ENCODE peak calls at places on chromosome 9, in nine cellular contexts. X is choroid plexus epithelial cell; T is psoas muscle; W is AG04449; C is HCT116; U is neural crest cell; I is CD8-positive, alpha-beta T cell; N is HL-60; Y is glutamatergic neuron. Q is an unnamed sample.

GRCh38 chr9:133558191-133559126 is 24.0 kb downstream of the ADAMTSL2 start:
- DNase-seq in N (peak), C (peak), W (peak), I (no peak), T (no peak), X (peak), Y (peak), U (peak), Q (peak)

GRCh38 chr9:117868594-117868993 is 164.4 kb downstream of the TLR4 start:
- DNase-seq in Y (no peak), I (no peak), U (no peak), N (no peak), W (no peak), T (no peak), C (no peak), X (no peak), Q (no peak)

GRCh38 chr9:129276486-129277260 is 98.6 kb upstream of the IER5L start:
- DNase-seq in U (no peak), Y (no peak), T (peak), C (no peak), X (no peak), N (no peak), I (no peak), W (no peak), Q (no peak)

GRCh38 chr9:81562221-81563019 is 126.9 kb downstream of the TLE1 start:
- DNase-seq in I (no peak), N (no peak), T (peak), W (peak), C (peak), U (no peak), Y (no peak), X (peak), Q (no peak)

GRCh38 chr9:75927351-75927750 is 36.9 kb downstream of the PCSK5 start:
- DNase-seq in U (no peak), W (no peak), Y (no peak), C (no peak), I (no peak), T (no peak), X (no peak), N (no peak), Q (no peak)

GRCh38 chr9:112273826-112274225 is 59.6 kb downstream of the PTBP3 start:
- DNase-seq in Y (no peak), I (no peak), X (no peak), W (no peak), U (no peak), C (no peak), T (no peak), N (no peak), Q (no peak)

GRCh38 chr9:134243778-134244467 is 79.6 kb upstream of the RNU6ATAC start:
- DNase-seq in W (no peak), C (no peak), U (no peak), Y (no peak), X (peak), T (no peak), I (peak), N (peak), Q (peak)

GRCh38 chr9:128081052-128081451 is 13.0 kb downstream of the SLC25A25 start:
- DNase-seq in U (peak), N (no peak), Y (no peak), T (no peak), C (no peak), X (peak), I (no peak), W (peak), Q (no peak)

GRCh38 chr9:76561887-76562286 is 102.9 kb downstream of the GCNT1 start:
- DNase-seq in T (no peak), X (no peak), C (no peak), N (no peak), I (no peak), Y (no peak), W (no peak), U (no peak), Q (no peak)

GRCh38 chr9:36194326-36195000 is 3.7 kb downstream of the CLTA start:
- DNase-seq in C (no peak), U (no peak), I (no peak), W (no peak), T (no peak), N (no peak), X (peak), Y (no peak), Q (no peak)

GRCh38 chr9:127283917-127284316 is 19.3 kb downstream of the GARNL3 start:
- DNase-seq in I (peak), U (no peak), Y (no peak), X (peak), T (peak), W (no peak), N (no peak), C (no peak), Q (no peak)

GRCh38 chr9:131739988-131740648 is at the start of gene RAPGEF1:
- DNase-seq in I (peak), W (no peak), C (no peak), U (peak), N (no peak), X (no peak), Y (peak), T (peak), Q (peak)

GRCh38 chr9:115590016-115590415 is 472.1 kb upstream of the TNC start:
- DNase-seq in I (no peak), N (no peak), U (no peak), T (no peak), W (peak), Y (no peak), X (peak), C (no peak), Q (no peak)

GRCh38 chr9:5549671-5550650 is 39.6 kb downstream of the PDCD1LG2 start:
- DNase-seq in T (no peak), X (peak), N (no peak), W (no peak), U (no peak), Y (no peak), C (no peak), I (no peak), Q (no peak)

GRCh38 chr9:105168935-105169334 is 75.5 kb upstream of the SLC44A1 start:
- DNase-seq in U (no peak), I (no peak), T (no peak), Y (no peak), X (peak), C (no peak), N (no peak), W (peak), Q (no peak)

GRCh38 chr9:126618590-126619335 is 5.0 kb downstream of the LMX1B start:
- DNase-seq in N (no peak), W (no peak), C (no peak), U (no peak), Y (peak), I (no peak), X (no peak), T (peak), Q (no peak)

GRCh38 chr9:127112683-127113539 is 9.5 kb downstream of the ANGPTL2 start:
- DNase-seq in X (no peak), I (no peak), T (no peak), C (no peak), W (no peak), N (no peak), Y (no peak), U (no peak), Q (no peak)

DNA sequence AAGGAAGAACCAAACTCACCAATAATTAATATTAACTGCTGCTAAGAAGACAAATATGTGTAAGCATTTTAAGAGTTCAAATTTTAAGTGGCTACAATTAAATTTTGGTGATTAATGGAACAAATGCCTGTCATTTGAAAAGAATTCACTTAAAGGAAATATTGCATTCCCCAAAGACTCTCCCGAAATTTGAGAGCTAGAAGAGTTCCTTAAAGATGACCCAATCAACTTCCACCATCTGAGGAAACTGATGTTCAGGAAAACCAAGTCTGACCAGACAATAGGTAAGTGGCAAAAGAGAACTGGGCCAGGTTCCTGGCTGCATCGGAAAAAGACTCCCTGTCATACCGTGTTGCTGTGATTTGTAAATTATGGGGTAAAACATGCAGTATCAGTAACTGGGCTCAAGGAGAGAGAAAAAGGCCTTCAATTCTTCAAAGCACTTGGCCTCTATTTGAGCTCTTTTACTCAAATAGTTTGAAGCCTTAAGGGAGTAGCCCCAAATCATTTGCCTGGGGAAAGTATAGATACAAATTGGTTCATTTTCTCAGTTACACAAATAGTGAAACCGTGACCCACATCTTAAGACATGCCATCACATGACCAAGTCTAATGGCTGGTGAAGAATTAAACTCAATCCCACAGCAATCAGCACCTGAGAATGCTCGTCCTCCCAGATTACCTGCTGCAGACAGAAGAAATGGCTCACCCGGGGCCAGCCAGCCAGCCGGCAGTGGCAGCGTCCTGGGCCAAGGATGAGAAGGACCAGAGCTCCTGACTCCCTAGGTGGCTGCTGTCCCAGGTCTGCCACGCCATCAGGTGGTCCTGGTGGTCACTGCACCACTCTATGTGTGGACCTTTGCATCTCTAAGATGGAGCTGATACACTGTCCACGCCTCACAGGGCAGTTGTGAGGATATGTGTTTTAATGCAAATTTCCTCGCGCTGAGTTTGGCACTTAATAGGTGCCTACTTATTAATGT is 162.9 kb downstream of the TTLL11 start:
- DNase-seq in X (no peak), C (peak), W (no peak), I (no peak), T (no peak), Y (peak), N (no peak), U (peak), Q (no peak)
- TF ChIP-seq CTCF in X (peak), C (peak), W (no peak), I (no peak), T (no peak), Y (no peak), N (no peak), U (peak), Q (no peak)

DNA sequence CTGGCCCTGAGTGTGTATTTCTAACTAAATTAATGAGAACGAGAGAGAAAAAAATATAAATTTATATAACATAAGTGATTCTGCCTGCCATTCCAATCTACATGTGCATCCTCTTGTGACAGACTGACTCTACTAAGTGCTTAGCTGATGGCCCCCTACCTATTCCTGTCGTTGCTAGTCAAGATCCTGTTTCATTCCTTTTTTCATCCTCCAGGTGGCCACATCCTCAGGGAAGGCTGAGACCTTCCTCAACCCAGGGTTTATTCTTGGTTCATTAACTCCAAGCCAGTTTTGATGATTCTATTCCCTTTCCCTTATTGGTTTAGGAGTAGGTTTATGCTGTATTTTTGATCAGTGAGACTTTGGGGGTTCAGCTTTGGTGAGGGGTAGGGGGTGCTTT is 201.3 kb downstream of the C9orf152 start:
- DNase-seq in N (no peak), W (no peak), X (no peak), U (no peak), Y (no peak), I (no peak), T (no peak), C (no peak), Q (no peak)
- TF ChIP-seq CTCF in N (no peak), W (no peak), X (no peak), U (no peak), Y (no peak), I (no peak), T (no peak), C (peak), Q (no peak)

GRCh38 chr9:98329281-98329680 is 73.8 kb upstream of the TBC1D2 start:
- DNase-seq in C (no peak), Y (no peak), T (no peak), I (no peak), W (no peak), N (no peak), X (no peak), U (no peak), Q (no peak)

GRCh38 chr9:98326402-98327248 is 71.2 kb upstream of the TBC1D2 start:
- DNase-seq in X (peak), T (no peak), U (no peak), W (no peak), C (no peak), I (no peak), Y (no peak), N (peak), Q (no peak)

GRCh38 chr9:98327249-98327561 is 71.8 kb upstream of the TBC1D2 start:
- DNase-seq in I (no peak), T (no peak), U (no peak), W (no peak), X (no peak), C (no peak), N (no peak), Y (no peak), Q (no peak)

GRCh38 chr9:98328770-98329169 is 73.3 kb upstream of the TBC1D2 start:
- DNase-seq in I (no peak), U (no peak), Y (no peak), C (no peak), X (no peak), T (no peak), N (no peak), W (no peak), Q (no peak)

GRCh38 chr9:98328141-98328540 is 72.7 kb upstream of the TBC1D2 start:
- DNase-seq in Y (no peak), X (no peak), W (no peak), I (no peak), N (no peak), C (no peak), T (no peak), U (no peak), Q (no peak)
- TF ChIP-seq CTCF in Y (no peak), X (no peak), W (no peak), I (no peak), N (no peak), C (no peak), T (no peak), U (no peak), Q (no peak)

GRCh38 chr9:32703635-32704034 is 68.2 kb upstream of the TAF1L start:
- DNase-seq in X (peak), C (no peak), W (no peak), I (no peak), U (no peak), T (no peak), Y (no peak), N (no peak), Q (no peak)
- TF ChIP-seq CTCF in X (peak), C (peak), W (peak), I (no peak), U (no peak), T (no peak), Y (no peak), N (no peak), Q (no peak)

GRCh38 chr9:73701415-73702057 is 549.9 kb downstream of the ANXA1 start:
- DNase-seq in N (no peak), W (no peak), C (no peak), I (no peak), Y (no peak), T (no peak), U (no peak), X (peak), Q (no peak)
- TF ChIP-seq CTCF in N (no peak), W (no peak), C (no peak), I (no peak), Y (no peak), T (no peak), U (no peak), X (no peak), Q (no peak)

DNA sequence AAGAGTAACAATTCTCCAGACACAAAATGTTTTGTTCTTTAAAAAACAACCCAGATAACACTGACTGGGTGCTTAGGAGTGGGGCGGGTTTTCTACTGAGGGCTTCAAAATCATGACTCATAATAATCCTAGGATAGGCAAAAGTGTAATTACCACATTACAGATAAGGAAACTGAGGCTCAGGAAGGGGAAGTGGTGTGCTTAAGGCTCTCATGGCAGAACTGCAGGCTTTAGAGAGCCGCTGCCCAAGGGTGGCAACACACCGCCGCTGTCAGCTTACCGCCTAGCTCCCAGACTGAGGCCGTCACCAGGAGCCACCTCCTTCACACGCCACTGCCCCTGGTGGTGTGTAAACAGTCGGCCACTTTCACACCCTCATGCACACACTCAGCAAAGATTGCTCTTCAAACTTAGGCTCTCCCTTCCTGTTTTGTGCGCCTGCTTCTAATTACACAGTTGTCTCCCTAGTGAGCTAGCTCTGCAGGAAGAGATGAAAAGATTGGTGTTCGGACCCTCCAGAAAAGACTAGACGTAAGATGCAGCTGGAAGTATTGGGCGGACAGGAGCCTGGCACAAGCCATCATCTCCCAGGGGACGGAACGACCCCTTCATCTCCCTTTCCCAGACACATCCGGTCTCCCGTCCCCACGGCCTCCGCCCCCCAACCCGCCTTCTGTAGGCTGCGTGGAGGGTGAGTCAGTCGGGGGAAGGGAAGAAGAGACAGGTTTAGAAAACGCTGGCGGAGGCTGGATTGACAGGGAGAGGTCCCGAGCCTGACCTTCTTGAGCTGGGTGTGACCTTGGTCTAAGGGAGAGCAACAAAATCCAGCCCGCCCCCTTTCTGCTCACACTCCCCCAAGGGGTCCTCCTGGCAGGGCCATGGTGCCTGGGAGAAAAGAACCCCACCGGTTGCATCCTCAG is 162.7 kb downstream of the SYK start:
- DNase-seq in W (no peak), U (peak), X (peak), C (peak), T (no peak), N (no peak), Y (no peak), I (no peak), Q (no peak)
- TF ChIP-seq CTCF in W (peak), U (no peak), X (peak), C (peak), T (no peak), N (no peak), Y (no peak), I (no peak), Q (no peak)